ENCODE peak calls at places on chromosomes 6 and 20, in six cellular contexts. One of them, this sample, is unnamed.

GRCh38 chr20:55160022-55160421 is 684.6 kb downstream of the DOK5 start:
- DNase-seq in prostate gland: no peak
- DNase-seq in heart left ventricle: no peak
- DNase-seq in Peyer's patch: no peak
- DNase-seq in sigmoid colon: no peak
- DNase-seq in transverse colon: no peak
- DNase-seq in this sample: no peak

GRCh38 chr6:52877168-52877567 is 32.3 kb downstream of the GSTA3 start:
- DNase-seq in sigmoid colon: no peak
- DNase-seq in prostate gland: no peak
- DNase-seq in Peyer's patch: no peak
- DNase-seq in transverse colon: no peak
- DNase-seq in heart left ventricle: no peak
- DNase-seq in this sample: no peak

GRCh38 chr6:90369024-90369519 is 72.4 kb upstream of the BACH2 start:
- DNase-seq in heart left ventricle: no peak
- DNase-seq in prostate gland: peak; percentile 91
- DNase-seq in transverse colon: peak; percentile 33
- DNase-seq in sigmoid colon: peak; percentile 88
- DNase-seq in Peyer's patch: no peak
- DNase-seq in this sample: peak; percentile 62

GRCh38 chr6:159044899-159045727 is at the start of gene TAGAP:
- DNase-seq in heart left ventricle: peak; percentile 81
- DNase-seq in prostate gland: peak; percentile 46
- DNase-seq in transverse colon: peak; percentile 83
- DNase-seq in sigmoid colon: peak; percentile 86
- DNase-seq in Peyer's patch: peak; percentile 96
- DNase-seq in this sample: peak; percentile 88

GRCh38 chr20:33648396-33649004 is 13.6 kb upstream of the C20orf144 start:
- DNase-seq in Peyer's patch: no peak
- DNase-seq in prostate gland: no peak
- DNase-seq in transverse colon: no peak
- DNase-seq in heart left ventricle: no peak
- DNase-seq in sigmoid colon: no peak
- DNase-seq in this sample: no peak

GRCh38 chr6:108561742-108562502 is 1.2 kb downstream of the FOXO3 start:
- DNase-seq in Peyer's patch: peak; percentile 18
- DNase-seq in sigmoid colon: peak; percentile 73
- DNase-seq in prostate gland: peak; percentile 11
- DNase-seq in transverse colon: peak; percentile 27
- DNase-seq in heart left ventricle: no peak
- DNase-seq in this sample: peak; percentile 49

GRCh38 chr6:109491207-109491938 is 8.4 kb upstream of the ZBTB24 start:
- DNase-seq in transverse colon: no peak
- DNase-seq in sigmoid colon: no peak
- DNase-seq in heart left ventricle: no peak
- DNase-seq in Peyer's patch: no peak
- DNase-seq in prostate gland: no peak
- DNase-seq in this sample: no peak

GRCh38 chr6:4281341-4282293 is 146.2 kb upstream of the ECI2 start:
- DNase-seq in Peyer's patch: peak; percentile 54
- DNase-seq in heart left ventricle: no peak
- DNase-seq in sigmoid colon: peak; percentile 72
- DNase-seq in prostate gland: peak; percentile 51
- DNase-seq in transverse colon: peak; percentile 58
- DNase-seq in this sample: peak; percentile 86

GRCh38 chr6:8760951-8761350 is 325.6 kb upstream of the SLC35B3 start:
- DNase-seq in Peyer's patch: no peak
- DNase-seq in prostate gland: no peak
- DNase-seq in transverse colon: no peak
- DNase-seq in sigmoid colon: no peak
- DNase-seq in heart left ventricle: no peak
- DNase-seq in this sample: no peak

GRCh38 chr20:17704589-17705317 is 5.0 kb downstream of the BANF2 start:
- DNase-seq in Peyer's patch: no peak
- DNase-seq in transverse colon: no peak
- DNase-seq in heart left ventricle: no peak
- DNase-seq in prostate gland: no peak
- DNase-seq in sigmoid colon: no peak
- DNase-seq in this sample: no peak

GRCh38 chr6:16764188-16764950 is 3.1 kb upstream of the ATXN1 start:
- DNase-seq in sigmoid colon: no peak
- DNase-seq in transverse colon: no peak
- DNase-seq in Peyer's patch: no peak
- DNase-seq in heart left ventricle: no peak
- DNase-seq in prostate gland: no peak
- DNase-seq in this sample: no peak
- H3K4me1 ChIP-seq in sigmoid colon: peaks cover 45% of the 10 kb centered on the region
- H3K4me1 ChIP-seq in transverse colon: peaks cover 8% of the 10 kb centered on the region
- H3K4me1 ChIP-seq in Peyer's patch: peaks cover 12% of the 10 kb centered on the region
- H3K4me1 ChIP-seq in heart left ventricle: peaks cover 28% of the 10 kb centered on the region
- H3K4me1 ChIP-seq in prostate gland: peaks cover 7% of the 10 kb centered on the region
- H3K4me1 ChIP-seq in this sample: peaks cover 18% of the 10 kb centered on the region

DNA sequence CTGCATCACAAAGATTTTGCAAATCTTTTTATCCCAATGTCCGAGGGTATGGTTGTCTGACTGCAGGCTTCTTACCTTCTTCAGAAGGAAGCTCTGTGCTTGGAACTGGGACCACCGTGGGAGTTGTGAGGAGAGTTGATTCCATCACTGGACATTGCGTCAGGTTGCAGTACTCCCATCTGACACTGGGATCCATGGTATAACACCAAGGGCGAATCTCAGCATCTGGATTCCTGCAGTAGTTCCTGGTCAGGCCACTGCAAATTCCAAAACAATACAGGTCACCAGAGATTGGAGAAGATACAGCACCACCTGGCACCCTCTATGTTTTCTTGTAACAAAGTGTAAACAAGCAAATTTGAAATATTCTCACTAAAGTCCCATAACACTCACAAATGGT is 77.7 kb downstream of the LPA start:
- DNase-seq in heart left ventricle: no peak
- DNase-seq in prostate gland: no peak
- DNase-seq in Peyer's patch: no peak
- DNase-seq in sigmoid colon: no peak
- DNase-seq in transverse colon: no peak
- DNase-seq in this sample: no peak
- H3K9me3 ChIP-seq in heart left ventricle: no peaks in the 10 kb centered on the region
- H3K9me3 ChIP-seq in prostate gland: no peaks in the 10 kb centered on the region
- H3K9me3 ChIP-seq in Peyer's patch: no peaks in the 10 kb centered on the region
- H3K9me3 ChIP-seq in sigmoid colon: no peaks in the 10 kb centered on the region
- H3K9me3 ChIP-seq in transverse colon: no peaks in the 10 kb centered on the region
- H3K9me3 ChIP-seq in this sample: no peaks in the 10 kb centered on the region

DNA sequence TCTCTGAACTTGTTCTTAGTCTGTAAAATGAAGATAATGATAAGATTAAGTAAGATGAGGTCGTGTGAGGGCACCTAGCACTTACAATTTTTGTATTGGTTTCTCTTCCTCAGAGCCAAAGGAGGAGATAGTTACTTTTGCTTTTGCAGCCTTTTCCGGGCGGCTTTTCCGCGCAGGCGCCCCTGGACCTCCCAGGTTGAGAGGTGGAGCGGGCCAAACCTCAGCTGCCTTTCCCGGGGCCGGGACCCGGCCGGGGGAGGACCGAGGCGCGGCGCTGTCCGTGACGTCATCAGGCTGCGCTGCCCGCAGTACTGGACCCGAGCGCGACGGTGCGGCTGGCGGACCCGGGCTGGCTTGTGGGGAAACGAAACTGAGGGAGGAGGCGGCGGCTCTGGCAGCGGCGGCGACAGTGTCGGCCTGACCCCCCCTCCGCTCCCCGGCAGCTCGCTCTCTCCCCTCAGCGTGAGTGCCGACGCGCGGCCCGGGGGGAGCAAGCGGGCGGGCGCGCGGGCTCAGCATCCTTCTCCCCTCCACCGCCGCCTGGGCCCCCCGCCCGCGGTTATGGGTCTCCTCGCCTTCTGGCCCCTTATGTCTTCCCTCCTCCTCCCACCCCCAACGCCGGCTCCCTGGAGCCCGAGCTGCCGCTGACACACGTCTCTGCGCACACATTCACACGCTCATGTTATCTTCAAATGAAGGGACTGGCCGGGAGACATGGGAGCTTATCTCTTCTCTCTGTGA is at the start of gene CMTR1:
- DNase-seq in transverse colon: peak; percentile 97
- DNase-seq in Peyer's patch: peak; percentile 94
- DNase-seq in prostate gland: peak; percentile 89
- DNase-seq in heart left ventricle: peak; percentile 99
- DNase-seq in sigmoid colon: peak; percentile 97
- DNase-seq in this sample: peak; percentile 100
- TF ChIP-seq POLR2A in transverse colon: peak; percentile 78
- TF ChIP-seq POLR2A in Peyer's patch: peak; percentile 62
- TF ChIP-seq POLR2A in prostate gland: peak; percentile 57
- TF ChIP-seq POLR2A in heart left ventricle: no peak
- TF ChIP-seq POLR2A in sigmoid colon: peak; percentile 44
- TF ChIP-seq POLR2A in this sample: no peak

GRCh38 chr6:11218827-11219826 is 13.3 kb downstream of the NEDD9 start:
- DNase-seq in sigmoid colon: peak; percentile 80
- DNase-seq in transverse colon: peak; percentile 67
- DNase-seq in prostate gland: peak; percentile 50
- DNase-seq in Peyer's patch: no peak
- DNase-seq in heart left ventricle: no peak
- DNase-seq in this sample: no peak
- H3K4me1 ChIP-seq in sigmoid colon: peaks cover 40% of the 10 kb centered on the region
- H3K4me1 ChIP-seq in transverse colon: peaks cover 37% of the 10 kb centered on the region
- H3K4me1 ChIP-seq in prostate gland: peaks cover 23% of the 10 kb centered on the region
- H3K4me1 ChIP-seq in Peyer's patch: no peaks in the 10 kb centered on the region
- H3K4me1 ChIP-seq in heart left ventricle: peaks cover 67% of the 10 kb centered on the region
- H3K4me1 ChIP-seq in this sample: peaks cover 99% of the 10 kb centered on the region

GRCh38 chr20:61983965-61984364 is 81.7 kb downstream of the TAF4 start:
- DNase-seq in prostate gland: no peak
- DNase-seq in transverse colon: no peak
- DNase-seq in Peyer's patch: no peak
- DNase-seq in sigmoid colon: no peak
- DNase-seq in heart left ventricle: no peak
- DNase-seq in this sample: no peak
- H3K9me3 ChIP-seq in prostate gland: no peaks in the 10 kb centered on the region
- H3K9me3 ChIP-seq in transverse colon: no peaks in the 10 kb centered on the region
- H3K9me3 ChIP-seq in Peyer's patch: no peaks in the 10 kb centered on the region
- H3K9me3 ChIP-seq in sigmoid colon: no peaks in the 10 kb centered on the region
- H3K9me3 ChIP-seq in heart left ventricle: no peaks in the 10 kb centered on the region
- H3K9me3 ChIP-seq in this sample: no peaks in the 10 kb centered on the region